ENCODE peak calls at places on chromosomes 1 and 21, in six cellular contexts. R, Q, K, F, V and N are unnamed samples. For H3K9me3, the result is how much of the 10 kb centered on the place peaks cover.

GRCh38 chr1:22673486-22674409 is 20.7 kb downstream of the C1QB start:
- DNase-seq in R (peak), Q (peak), K (no peak), F (peak), V (no peak), N (no peak)

GRCh38 chr1:54564312-54565112 is 16.5 kb downstream of the ACOT11 start:
- DNase-seq in R (peak), Q (no peak), K (no peak), F (no peak), V (peak), N (no peak)

GRCh38 chr1:223215026-223215425 is 72.0 kb upstream of the TLR5 start:
- DNase-seq in R (no peak), Q (no peak), K (no peak), F (no peak), V (no peak), N (no peak)

GRCh38 chr1:240691521-240692338 is 79.8 kb upstream of the GREM2 start:
- DNase-seq in R (peak), Q (peak), K (no peak), F (peak), V (peak), N (no peak)

GRCh38 chr1:62110198-62110817 is 84.3 kb upstream of the L1TD1 start:
- DNase-seq in R (no peak), Q (no peak), K (no peak), F (no peak), V (peak), N (no peak)

GRCh38 chr1:51517361-51518032 is 1.6 kb downstream of the EPS15 start:
- DNase-seq in R (no peak), Q (no peak), K (no peak), F (peak), V (peak), N (no peak)

GRCh38 chr1:4634793-4635406 is 19.5 kb upstream of the AJAP1 start:
- DNase-seq in R (no peak), Q (no peak), K (no peak), F (no peak), V (no peak), N (no peak)

GRCh38 chr1:74422379-74423155 is 89.8 kb downstream of the LRRC53 start:
- DNase-seq in R (no peak), Q (no peak), K (no peak), F (peak), V (no peak), N (no peak)

GRCh38 chr1:39195166-39196111 is 9.1 kb upstream of the MACF1 start:
- DNase-seq in R (no peak), Q (no peak), K (no peak), F (peak), V (no peak), N (no peak)

GRCh38 chr1:193609592-193609991 is 423.2 kb upstream of the B3GALT2 start:
- DNase-seq in R (no peak), Q (no peak), K (no peak), F (no peak), V (no peak), N (no peak)

GRCh38 chr1:89800718-89801117 is 20.1 kb upstream of the LRRC8D start:
- DNase-seq in R (no peak), Q (no peak), K (no peak), F (no peak), V (no peak), N (no peak)

GRCh38 chr1:165768513-165769394 is at the start of gene TMCO1:
- DNase-seq in R (peak), Q (peak), K (peak), F (peak), V (peak), N (peak)

GRCh38 chr1:215845224-215845902 is 278.3 kb downstream of the KCTD3 start:
- DNase-seq in R (no peak), Q (no peak), K (no peak), F (peak), V (no peak), N (no peak)

GRCh38 chr21:41501919-41502318 is 6.0 kb downstream of the TMPRSS2 start:
- DNase-seq in R (no peak), Q (no peak), K (no peak), F (no peak), V (no peak), N (no peak)

GRCh38 chr1:31467005-31467674 is 54.1 kb downstream of the SERINC2 start:
- DNase-seq in R (no peak), Q (no peak), K (no peak), F (no peak), V (no peak), N (no peak)

GRCh38 chr1:159076753-159077656 is at the start of gene AIM2:
- DNase-seq in R (no peak), Q (no peak), K (no peak), F (no peak), V (no peak), N (no peak)

GRCh38 chr21:27954806-27955205 is 987.9 kb upstream of the ADAMTS5 start:
- DNase-seq in R (no peak), Q (no peak), K (no peak), F (peak), V (no peak), N (no peak)

GRCh38 chr1:114035304-114035700 is 56.0 kb downstream of the OLFML3 start:
- DNase-seq in R (peak), Q (no peak), K (no peak), F (no peak), V (no peak), N (no peak)
- H3K9me3 ChIP-seq in R (under half), Q (under half), K (under half), F (under half), V (under half), N (under half)

DNA sequence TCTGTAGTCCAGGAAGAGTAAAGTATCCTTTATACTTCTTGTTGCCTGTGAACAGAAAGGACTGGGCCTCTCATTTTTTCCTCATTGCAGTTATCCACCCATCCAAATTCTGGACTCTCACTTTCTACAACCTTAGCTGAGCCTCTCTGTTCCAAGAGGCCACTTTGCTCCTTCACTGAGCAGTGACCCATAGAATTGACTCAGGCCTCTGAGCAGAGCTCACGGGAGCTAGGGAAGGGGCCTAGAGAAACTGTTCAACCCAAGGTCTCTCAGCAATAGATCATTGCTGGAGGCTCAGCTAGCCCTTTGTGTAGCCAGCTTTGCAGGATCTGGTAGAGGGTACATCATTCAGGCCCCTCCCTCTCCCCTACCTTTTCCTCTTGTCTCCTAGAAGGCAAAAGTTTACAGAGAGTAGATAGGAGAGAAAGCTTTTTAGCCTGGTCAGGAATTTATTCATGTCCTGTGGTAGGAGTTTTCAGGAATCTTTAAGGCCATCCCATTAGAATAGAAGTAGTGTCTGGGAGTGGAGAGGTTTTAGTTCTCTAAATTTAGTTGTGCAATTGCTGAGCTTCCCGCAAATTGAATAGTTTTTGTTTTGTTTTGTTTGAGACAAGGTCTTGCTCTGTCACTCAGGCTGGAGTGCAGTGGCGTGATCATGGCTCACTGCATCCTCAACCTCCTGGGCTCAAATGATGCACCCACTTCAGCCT is 6.7 kb downstream of the INTS3 start:
- DNase-seq in R (no peak), Q (no peak), K (no peak), F (no peak), V (no peak), N (no peak)
- H3K4me3 ChIP-seq in R (no peak), Q (no peak), K (no peak), F (no peak), V (no peak), N (no peak)

DNA sequence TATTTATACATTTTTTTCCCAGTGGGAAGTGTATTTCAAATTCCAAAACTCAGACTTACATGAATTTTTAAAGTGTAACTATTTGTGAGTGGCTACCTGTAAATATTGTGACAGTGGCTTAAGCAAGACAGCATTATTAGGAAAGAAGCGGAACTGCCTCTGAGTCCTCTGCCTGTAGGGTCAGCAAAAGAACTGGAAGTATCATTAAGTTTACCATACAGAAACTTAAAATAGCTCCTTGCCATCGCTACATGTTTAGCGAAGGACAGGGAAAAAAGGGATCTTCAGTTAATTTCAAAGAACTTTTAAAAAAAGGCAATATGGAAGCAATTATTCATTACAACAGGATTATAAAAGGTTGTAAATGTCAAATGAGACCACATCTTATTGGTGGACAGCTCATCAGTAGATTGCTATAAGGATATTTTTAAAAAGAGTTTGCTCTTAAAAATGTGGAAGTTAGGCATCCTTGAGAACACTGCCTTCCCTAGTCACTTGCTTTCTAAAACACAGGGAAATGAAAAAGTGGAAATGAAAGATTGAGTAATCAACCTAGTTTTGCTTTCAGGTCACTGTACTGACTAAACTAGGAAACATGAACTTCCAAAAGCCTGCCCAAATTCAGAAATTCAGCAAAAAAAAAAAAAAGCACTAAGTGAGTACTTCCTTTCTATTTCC is 39.2 kb downstream of the NSL1 start:
- DNase-seq in R (no peak), Q (no peak), K (no peak), F (peak), V (no peak), N (no peak)
- H3K27ac ChIP-seq in R (no peak), Q (no peak), K (peak), F (no peak), V (no peak), N (peak)

DNA sequence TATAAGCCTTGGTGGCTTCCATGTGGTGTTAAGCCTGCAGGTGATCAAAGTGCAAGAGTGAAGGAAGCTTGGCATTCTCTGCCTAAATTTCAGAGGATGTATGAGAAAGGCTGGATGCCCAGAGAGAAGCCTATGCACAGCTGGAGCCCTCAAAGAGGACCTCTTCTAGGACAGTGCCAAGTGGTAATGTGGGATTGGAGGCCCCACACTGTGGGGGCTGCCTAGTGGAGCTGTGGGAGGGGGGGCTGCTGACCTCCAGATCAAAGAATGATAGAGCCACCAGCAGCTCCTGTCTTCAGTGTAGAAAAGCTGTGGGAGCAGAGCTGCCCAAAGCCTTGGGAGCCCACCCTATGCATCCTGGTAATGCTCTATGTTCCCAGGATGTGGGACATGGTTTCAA is 1512.7 kb upstream of the TPTE start:
- DNase-seq in R (no peak), Q (no peak), K (no peak), F (no peak), V (no peak), N (peak)
- H3K9me3 ChIP-seq in R (half or more), Q (under half), K (under half), F (under half), V (under half), N (under half)

GRCh38 chr1:200892958-200893357 is 1.7 kb upstream of the INAVA start:
- DNase-seq in R (no peak), Q (no peak), K (no peak), F (no peak), V (no peak), N (no peak)
- H3K4me3 ChIP-seq in R (peak), Q (no peak), K (no peak), F (no peak), V (no peak), N (no peak)

GRCh38 chr1:155254714-155255242 is 505 bp downstream of the ENTREP3 start:
- DNase-seq in R (peak), Q (no peak), K (no peak), F (no peak), V (peak), N (no peak)
- H3K27ac ChIP-seq in R (no peak), Q (peak), K (peak), F (peak), V (peak), N (peak)

GRCh38 chr1:106038260-106038659 is 1018.2 kb upstream of the PRMT6 start:
- DNase-seq in R (no peak), Q (no peak), K (no peak), F (no peak), V (no peak), N (no peak)
- H3K9me3 ChIP-seq in R (under half), Q (under half), K (under half), F (under half), V (under half), N (under half)

DNA sequence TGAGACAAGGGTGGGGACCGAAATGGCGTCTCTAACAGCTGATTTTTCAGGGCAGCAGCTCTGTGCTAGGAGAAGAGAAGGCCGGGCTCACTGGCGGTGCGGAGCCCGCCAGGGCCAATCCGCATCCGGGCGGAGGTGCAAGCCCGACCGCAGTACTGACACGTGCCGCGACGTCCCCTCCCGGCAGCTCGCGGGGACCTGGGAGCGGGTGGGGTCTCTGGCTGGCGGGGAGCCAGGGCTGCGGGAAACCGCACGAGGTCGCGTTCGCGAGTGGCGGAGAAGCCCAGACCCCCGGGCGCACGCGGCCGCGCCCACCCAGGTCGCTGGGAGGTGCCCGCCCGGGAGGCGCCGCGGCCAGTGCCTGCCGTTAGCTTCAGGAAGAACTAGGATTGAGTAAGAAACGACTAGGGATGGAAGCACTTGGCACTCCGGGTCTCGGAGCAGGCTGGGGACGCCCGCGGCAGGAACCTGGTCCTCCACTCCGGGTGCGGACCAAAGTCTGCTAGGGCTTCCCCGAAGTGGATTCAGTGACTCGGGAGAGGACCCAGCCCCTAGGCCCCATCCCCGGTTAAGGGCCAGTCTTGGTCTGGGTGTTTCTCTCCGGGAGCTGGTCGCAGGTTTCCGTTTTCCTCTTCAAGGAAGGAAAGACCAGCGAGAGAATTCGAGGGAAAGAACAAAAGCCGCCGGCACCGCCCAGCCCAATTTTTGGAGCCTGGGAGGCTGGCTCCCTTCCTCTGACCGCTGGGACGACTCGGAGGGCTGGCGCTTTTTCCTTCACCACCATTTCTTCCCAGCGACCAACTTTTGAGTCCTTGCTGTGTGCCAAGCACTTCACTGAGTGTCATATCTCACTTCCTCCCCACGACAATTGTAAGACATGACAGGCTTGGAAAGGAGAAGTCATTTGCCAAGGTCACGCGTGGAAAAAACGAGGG is 16.7 kb upstream of the STMN1 start:
- DNase-seq in R (peak), Q (peak), K (no peak), F (no peak), V (no peak), N (peak)
- H3K4me3 ChIP-seq in R (peak), Q (peak), K (peak), F (peak), V (peak), N (peak)

DNA sequence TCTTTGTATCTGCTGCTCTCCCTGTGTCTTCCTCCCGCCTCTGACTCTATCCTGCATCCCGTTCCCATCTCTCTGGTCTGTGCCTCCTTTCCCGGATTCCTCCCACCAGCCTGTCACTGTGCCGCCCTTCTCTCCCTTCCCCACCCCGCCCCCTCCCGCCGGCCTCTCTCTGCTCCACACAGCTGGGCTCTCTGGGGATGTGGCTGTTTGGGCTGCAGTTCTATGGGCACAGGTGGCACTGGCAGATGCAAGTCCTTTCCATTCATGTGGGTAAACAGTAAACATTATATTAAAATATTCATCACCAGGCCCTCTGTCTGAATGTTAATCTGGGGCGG is 249.4 kb downstream of the TNR start:
- DNase-seq in R (peak), Q (no peak), K (no peak), F (no peak), V (no peak), N (no peak)
- H3K27ac ChIP-seq in R (no peak), Q (no peak), K (no peak), F (no peak), V (no peak), N (no peak)

GRCh38 chr1:238239343-238239742 is 348.6 kb upstream of the ZP4 start:
- DNase-seq in R (no peak), Q (no peak), K (no peak), F (no peak), V (no peak), N (no peak)
- H3K9me3 ChIP-seq in R (under half), Q (under half), K (under half), F (under half), V (under half), N (under half)